ENCODE peak calls at places on chromosomes 11 and 22, in nine cellular contexts. I is cardiac muscle cell, E is left ventricle myocardium inferior, G is ovary, K is pancreas, S is mammary epithelial cell, Y is heart left ventricle, P is coronary artery, A is body of pancreas. O is an unnamed sample.
A peak's percentile ranks its signal among the peaks of the same experiment; 100 is the strongest.

GRCh38 chr11:78916759-78917158 is 342.1 kb upstream of the NARS2 start:
- DNase-seq in I (no peak), E (no peak), G (no peak), K (no peak), S (no peak), Y (no peak), P (no peak), A (no peak), O (no peak)

GRCh38 chr11:61472868-61473267 is 35.7 kb upstream of the LRRC10B start:
- DNase-seq in I (no peak), E (peak; percentile 39), G (no peak), K (no peak), S (no peak), Y (peak; percentile 48), P (no peak), A (peak; percentile 30), O (no peak)

GRCh38 chr22:48560389-48560751 is 1267.3 kb downstream of the BRD1 start:
- DNase-seq in I (no peak), E (no peak), G (no peak), K (no peak), S (no peak), Y (no peak), P (no peak), A (no peak), O (no peak)

GRCh38 chr22:46457502-46458488 is 79.6 kb downstream of the CELSR1 start:
- DNase-seq in I (no peak), E (no peak), G (no peak), K (no peak), S (peak; percentile 93), Y (no peak), P (no peak), A (no peak), O (no peak)

GRCh38 chr22:27416553-27417427 is 384.8 kb downstream of the MN1 start:
- DNase-seq in I (peak; percentile 10), E (no peak), G (no peak), K (no peak), S (peak; percentile 91), Y (no peak), P (no peak), A (no peak), O (no peak)

GRCh38 chr11:64885367-64886286 is 7.2 kb upstream of the EHD1 start:
- DNase-seq in I (no peak), E (no peak), G (no peak), K (no peak), S (no peak), Y (no peak), P (no peak), A (no peak), O (no peak)

GRCh38 chr11:132632641-132633124 is 899.6 kb downstream of the OPCML start:
- DNase-seq in I (no peak), E (no peak), G (no peak), K (no peak), S (peak; percentile 97), Y (no peak), P (no peak), A (no peak), O (no peak)

GRCh38 chr11:128471138-128471661 is 116.2 kb downstream of the ETS1 start:
- DNase-seq in I (no peak), E (no peak), G (no peak), K (no peak), S (no peak), Y (no peak), P (no peak), A (no peak), O (no peak)

GRCh38 chr22:17171016-17171312 is 11.9 kb upstream of the HDHD5 start:
- DNase-seq in I (no peak), E (no peak), G (no peak), K (no peak), S (no peak), Y (no peak), P (no peak), A (no peak), O (no peak)

GRCh38 chr11:124442442-124442841 is 3.1 kb downstream of the OR8B8 start:
- DNase-seq in I (no peak), E (no peak), G (no peak), K (no peak), S (no peak), Y (no peak), P (no peak), A (no peak), O (no peak)

GRCh38 chr11:133263332-133263731 is 269.0 kb downstream of the OPCML start:
- DNase-seq in I (no peak), E (no peak), G (no peak), K (no peak), S (no peak), Y (no peak), P (no peak), A (no peak), O (no peak)

GRCh38 chr22:42794551-42795510 is 62.2 kb downstream of the ARFGAP3 start:
- DNase-seq in I (peak; percentile 26), E (no peak), G (peak; percentile 33), K (no peak), S (no peak), Y (no peak), P (no peak), A (no peak), O (no peak)

GRCh38 chr11:6413791-6414231 is 5.1 kb downstream of the APBB1 start:
- DNase-seq in I (peak; percentile 83), E (no peak), G (no peak), K (no peak), S (no peak), Y (no peak), P (no peak), A (no peak), O (peak; percentile 33)

GRCh38 chr11:107836811-107837210 is 21.8 kb downstream of the SLC35F2 start:
- DNase-seq in I (no peak), E (no peak), G (no peak), K (no peak), S (no peak), Y (no peak), P (no peak), A (no peak), O (no peak)

GRCh38 chr11:108025387-108026080 is 16.8 kb downstream of the CUL5 start:
- DNase-seq in I (no peak), E (no peak), G (no peak), K (no peak), S (no peak), Y (no peak), P (no peak), A (no peak), O (no peak)

GRCh38 chr11:33227578-33228261 is 29.5 kb upstream of the HIPK3 start:
- DNase-seq in I (no peak), E (no peak), G (no peak), K (no peak), S (no peak), Y (no peak), P (no peak), A (no peak), O (no peak)
- H3K27ac ChIP-seq in I (no peak overlapping the region), E (peak overlapping the region; percentile 51), G (no peak overlapping the region), K (no peak overlapping the region), S (no peak overlapping the region), Y (no peak overlapping the region), P (peak overlapping the region; percentile 81), A (peak overlapping the region; percentile 39), O (peak overlapping the region; percentile 14)

GRCh38 chr22:45203150-45203974 is 37.3 kb downstream of the KIAA0930 start:
- DNase-seq in I (no peak), E (no peak), G (peak; percentile 33), K (no peak), S (no peak), Y (no peak), P (no peak), A (no peak), O (no peak)

GRCh38 chr22:45202333-45203149 is 38.2 kb downstream of the KIAA0930 start:
- DNase-seq in I (no peak), E (no peak), G (no peak), K (no peak), S (peak; percentile 56), Y (no peak), P (no peak), A (no peak), O (no peak)

GRCh38 chr22:45200230-45200629 is 36.5 kb downstream of the NUP50 start:
- DNase-seq in I (no peak), E (no peak), G (no peak), K (no peak), S (no peak), Y (no peak), P (no peak), A (no peak), O (no peak)

GRCh38 chr22:45200862-45201511 is 37.3 kb downstream of the NUP50 start:
- DNase-seq in I (no peak), E (no peak), G (no peak), K (no peak), S (peak; percentile 17), Y (no peak), P (no peak), A (no peak), O (no peak)

GRCh38 chr22:45201678-45202332 is 38.1 kb downstream of the NUP50 start:
- DNase-seq in I (no peak), E (no peak), G (no peak), K (no peak), S (peak; percentile 68), Y (no peak), P (no peak), A (no peak), O (no peak)
- H3K27ac ChIP-seq in I (no peak overlapping the region), E (no peak overlapping the region), G (no peak overlapping the region), K (no peak overlapping the region), S (no peak overlapping the region), Y (no peak overlapping the region), P (no peak overlapping the region), A (no peak overlapping the region), O (no peak overlapping the region)

GRCh38 chr22:37242395-37242918 is 1.6 kb downstream of the RAC2 start:
- DNase-seq in I (no peak), E (peak; percentile 55), G (no peak), K (no peak), S (peak; percentile 46), Y (peak; percentile 64), P (no peak), A (peak; percentile 28), O (no peak)
- H3K27ac ChIP-seq in I (no peak overlapping the region), E (no peak overlapping the region), G (no peak overlapping the region), K (no peak overlapping the region), S (peak overlapping the region; percentile 2), Y (no peak overlapping the region), P (no peak overlapping the region), A (peak overlapping the region; percentile 7), O (no peak overlapping the region)

GRCh38 chr22:41478473-41478872 is 9.6 kb downstream of the ACO2 start:
- DNase-seq in I (no peak), E (no peak), G (no peak), K (no peak), S (no peak), Y (no peak), P (no peak), A (no peak), O (no peak)

GRCh38 chr22:41481131-41481830 is 12.4 kb downstream of the ACO2 start:
- DNase-seq in I (no peak), E (peak; percentile 24), G (no peak), K (no peak), S (no peak), Y (peak; percentile 46), P (peak; percentile 83), A (no peak), O (no peak)

GRCh38 chr22:41480397-41480735 is 11.4 kb downstream of the ACO2 start:
- DNase-seq in I (no peak), E (no peak), G (no peak), K (no peak), S (no peak), Y (no peak), P (no peak), A (no peak), O (no peak)

GRCh38 chr22:41479671-41480396 is 10.9 kb downstream of the ACO2 start:
- DNase-seq in I (no peak), E (no peak), G (no peak), K (no peak), S (no peak), Y (no peak), P (no peak), A (no peak), O (peak; percentile 76)

GRCh38 chr22:41478891-41479521 is 10.1 kb downstream of the ACO2 start:
- DNase-seq in I (no peak), E (no peak), G (no peak), K (no peak), S (peak; percentile 10), Y (no peak), P (no peak), A (no peak), O (no peak)
- H3K27ac ChIP-seq in I (peak overlapping the region; percentile 0), E (peak overlapping the region; percentile 76), G (no peak overlapping the region), K (no peak overlapping the region), S (no peak overlapping the region), Y (peak overlapping the region; percentile 74), P (peak overlapping the region; percentile 96), A (no peak overlapping the region), O (peak overlapping the region; percentile 93)

O was measured in caudate nucleus.